ENCODE peak calls at places on chromosomes 3 and 15, in ten cellular contexts. M is right cardiac atrium; G is CD4-positive, alpha-beta T cell; I is neuronal stem cell; K is PC-3; Z is hepatocyte; T is CD4-positive, CD25-positive, alpha-beta regulatory T cell; D is CD8-positive, alpha-beta T cell; Y is effector memory CD4-positive, alpha-beta T cell; P is mucosa of descending colon. S is an unnamed sample. For H3K9me3, the result is how much of the 10 kb centered on the place peaks cover.

GRCh38 chr3:23112491-23112890 is 90.6 kb upstream of the UBE2E2 start:
- DNase-seq in M (peak), I (no peak), G (no peak), T (no peak), Y (no peak), P (peak), Z (no peak), D (no peak), K (peak), S (no peak)

GRCh38 chr15:48645558-48646330 is at the start of gene FBN1:
- DNase-seq in M (peak), T (peak), G (no peak), I (peak), K (peak), D (no peak), P (peak), Z (peak), Y (no peak), S (no peak)

GRCh38 chr15:73752817-73753214 is 335 bp downstream of the INSYN1 start:
- DNase-seq in D (no peak), P (no peak), K (no peak), G (no peak), I (no peak), T (no peak), M (peak), Y (no peak), Z (peak), S (no peak)

GRCh38 chr3:46701211-46701939 is at the start of gene TMIE:
- DNase-seq in Y (no peak), P (no peak), M (no peak), Z (no peak), G (no peak), D (no peak), T (no peak), I (no peak), K (no peak), S (no peak)

GRCh38 chr15:88835119-88835518 is 31.9 kb downstream of the ACAN start:
- DNase-seq in K (no peak), G (no peak), D (no peak), Y (no peak), M (no peak), Z (no peak), T (no peak), I (no peak), P (no peak), S (no peak)

GRCh38 chr3:79564192-79564591 is 203.6 kb downstream of the ROBO1 start:
- DNase-seq in P (no peak), I (no peak), M (no peak), T (no peak), D (no peak), G (no peak), K (no peak), Z (no peak), Y (no peak), S (no peak)

GRCh38 chr3:69092030-69092513 is 7.3 kb downstream of the ARL6IP5 start:
- DNase-seq in G (no peak), K (no peak), T (peak), Y (no peak), I (no peak), P (no peak), Z (no peak), D (no peak), M (no peak), S (no peak)

GRCh38 chr3:103210583-103210982 is 775.8 kb downstream of the ZPLD1 start:
- DNase-seq in K (no peak), P (no peak), I (no peak), Z (no peak), Y (no peak), T (no peak), G (no peak), D (no peak), M (no peak), S (no peak)

GRCh38 chr15:99466701-99467337 is 99.0 kb upstream of the MEF2A start:
- DNase-seq in P (no peak), T (no peak), M (peak), Y (no peak), I (no peak), D (no peak), K (no peak), Z (no peak), G (no peak), S (no peak)

GRCh38 chr3:172415323-172415722 is 32.9 kb downstream of the GHSR start:
- DNase-seq in D (no peak), P (no peak), Z (no peak), T (no peak), G (no peak), M (no peak), K (no peak), Y (no peak), I (no peak), S (no peak)

GRCh38 chr3:74883690-74884089 is 269.2 kb upstream of the CNTN3 start:
- DNase-seq in D (no peak), M (no peak), P (no peak), Z (peak), G (no peak), Y (no peak), T (no peak), K (no peak), I (no peak), S (no peak)

GRCh38 chr3:132343018-132343612 is 25.9 kb downstream of the ACP3 start:
- DNase-seq in K (peak), M (no peak), T (peak), Y (no peak), Z (peak), I (peak), D (no peak), G (no peak), P (no peak), S (no peak)

GRCh38 chr15:96123630-96124187 is 206.8 kb upstream of the NR2F2 start:
- DNase-seq in G (no peak), Z (peak), K (no peak), T (no peak), Y (no peak), P (no peak), D (no peak), M (no peak), I (no peak), S (no peak)

GRCh38 chr3:178260887-178261286 is 275.3 kb upstream of the KCNMB2 start:
- DNase-seq in T (no peak), D (no peak), M (no peak), I (no peak), G (no peak), Z (peak), K (no peak), P (no peak), Y (no peak), S (no peak)

GRCh38 chr3:128787256-128788253 is 61.6 kb downstream of the RAB7A start:
- DNase-seq in M (no peak), Y (no peak), Z (no peak), P (no peak), G (no peak), K (peak), I (no peak), D (no peak), T (peak), S (peak)

GRCh38 chr15:101664303-101664913 is 12.2 kb upstream of the TM2D3 start:
- DNase-seq in Y (no peak), I (no peak), G (no peak), D (no peak), Z (no peak), T (no peak), P (no peak), M (no peak), K (peak), S (no peak)

GRCh38 chr15:91696981-91697380 is 156.5 kb upstream of the SLCO3A1 start:
- DNase-seq in M (no peak), I (no peak), T (no peak), Y (no peak), Z (no peak), P (no peak), D (no peak), G (no peak), K (no peak), S (no peak)

GRCh38 chr3:196563721-196564225 is 4.6 kb downstream of the WDR53 start:
- DNase-seq in D (no peak), M (no peak), Y (peak), I (no peak), G (no peak), Z (no peak), K (peak), P (no peak), T (peak), S (peak)

GRCh38 chr15:84714372-84714771 is 1.6 kb downstream of the SEC11A start:
- DNase-seq in I (no peak), M (no peak), Z (no peak), P (no peak), Y (no peak), G (no peak), T (no peak), K (no peak), D (no peak), S (no peak)

GRCh38 chr3:17546500-17546899 is 195.9 kb downstream of the TBC1D5 start:
- DNase-seq in G (no peak), D (no peak), T (no peak), I (no peak), P (no peak), K (no peak), Z (no peak), M (peak), Y (no peak), S (no peak)

GRCh38 chr15:76032046-76032445 is 19.8 kb upstream of the NRG4 start:
- DNase-seq in G (no peak), Y (no peak), D (no peak), T (no peak), I (no peak), P (no peak), K (no peak), M (no peak), Z (no peak), S (no peak)

GRCh38 chr3:125679258-125679657 is 84.0 kb upstream of the OSBPL11 start:
- DNase-seq in P (no peak), T (no peak), D (no peak), G (no peak), K (no peak), Z (no peak), I (no peak), Y (no peak), M (no peak), S (no peak)

GRCh38 chr3:72432271-72432670 is 416.0 kb downstream of the SHQ1 start:
- DNase-seq in K (no peak), P (no peak), M (no peak), Y (no peak), D (no peak), T (no peak), I (no peak), G (no peak), Z (no peak), S (no peak)

GRCh38 chr3:129927072-129927471 is 33.6 kb upstream of the TMCC1 start:
- DNase-seq in Y (no peak), T (no peak), Z (no peak), D (no peak), M (no peak), K (no peak), G (no peak), I (no peak), P (no peak), S (no peak)

GRCh38 chr15:61034793-61035710 is 194.1 kb downstream of the RORA start:
- DNase-seq in P (no peak), D (no peak), G (no peak), I (no peak), M (no peak), Z (no peak), Y (no peak), K (no peak), T (no peak), S (no peak)

GRCh38 chr3:134039161-134039862 is 9.6 kb upstream of the SLCO2A1 start:
- DNase-seq in I (no peak), P (peak), D (no peak), K (peak), Y (no peak), T (no peak), Z (peak), M (no peak), G (no peak), S (no peak)

GRCh38 chr3:134048278-134048996 is 18.7 kb upstream of the SLCO2A1 start:
- DNase-seq in Z (no peak), K (no peak), I (no peak), G (no peak), Y (no peak), D (no peak), T (no peak), M (no peak), P (no peak), S (no peak)

GRCh38 chr3:134040066-134040465 is 10.3 kb upstream of the SLCO2A1 start:
- DNase-seq in Z (no peak), G (no peak), T (no peak), M (no peak), P (no peak), Y (no peak), I (no peak), D (no peak), K (no peak), S (no peak)

GRCh38 chr3:134049676-134050075 is 20.0 kb upstream of the SLCO2A1 start:
- DNase-seq in K (no peak), I (no peak), D (no peak), Z (no peak), M (no peak), Y (no peak), G (no peak), P (no peak), T (no peak), S (no peak)

GRCh38 chr3:134044459-134044858 is 14.7 kb upstream of the SLCO2A1 start:
- DNase-seq in G (no peak), Y (no peak), T (no peak), K (no peak), P (no peak), D (no peak), M (no peak), Z (no peak), I (no peak), S (no peak)
- H3K9me3 ChIP-seq in G (under half), Y (under half), T (under half), K (under half), P (under half), D (under half), M (under half), Z (under half), I (under half), S (under half)

GRCh38 chr3:53320697-53321096 is 26.6 kb downstream of the DCP1A start:
- DNase-seq in Y (no peak), M (no peak), P (no peak), K (peak), G (no peak), I (no peak), T (no peak), Z (no peak), D (no peak), S (no peak)
- H3K9me3 ChIP-seq in Y (under half), M (under half), P (under half), K (under half), G (under half), I (under half), T (under half), Z (under half), D (under half), S (under half)

DNA sequence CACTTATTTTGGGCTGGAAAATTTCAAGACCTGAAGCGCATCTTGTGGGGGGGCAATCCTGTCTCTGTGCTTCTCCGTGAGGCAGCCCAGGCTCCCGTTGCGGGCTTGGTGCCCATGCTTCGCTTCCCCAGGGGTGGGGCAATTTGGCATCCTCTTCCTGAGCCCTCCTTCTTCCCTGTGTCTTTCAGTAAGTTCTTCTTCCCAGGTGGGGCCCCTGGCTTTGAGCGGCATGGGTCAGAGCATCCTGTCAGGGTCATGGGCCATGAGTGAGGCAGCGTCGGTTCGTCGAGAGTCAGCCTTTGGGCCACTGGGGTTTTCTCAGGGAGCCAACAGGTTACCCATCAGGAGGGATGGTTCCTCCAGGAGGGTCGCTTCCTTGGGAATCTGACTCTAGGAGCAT is 200.7 kb downstream of the UBE3A start:
- DNase-seq in D (no peak), T (no peak), I (no peak), Y (no peak), K (no peak), G (no peak), Z (no peak), M (peak), P (no peak), S (no peak)
- H3K9me3 ChIP-seq in D (under half), T (half or more), I (under half), Y (under half), K (under half), G (under half), Z (under half), M (under half), P (half or more), S (under half)

GRCh38 chr3:112845772-112846171 is 892 bp downstream of the CD200R1L start:
- DNase-seq in P (no peak), T (no peak), G (no peak), I (no peak), D (no peak), Y (no peak), Z (no peak), M (no peak), K (no peak), S (no peak)
- H3K9me3 ChIP-seq in P (under half), T (under half), G (under half), I (under half), D (under half), Y (under half), Z (under half), M (under half), K (under half), S (under half)

GRCh38 chr15:27774638-27775037 is 324.5 kb downstream of the OCA2 start:
- DNase-seq in P (no peak), I (no peak), M (no peak), G (no peak), K (no peak), Z (no peak), D (no peak), T (no peak), Y (no peak), S (no peak)
- H3K9me3 ChIP-seq in P (half or more), I (under half), M (under half), G (under half), K (under half), Z (under half), D (under half), T (under half), Y (under half), S (under half)

GRCh38 chr15:23539892-23540291 is 25.6 kb upstream of the MKRN3 start:
- DNase-seq in K (no peak), G (no peak), I (no peak), Y (no peak), Z (no peak), D (no peak), P (no peak), M (no peak), T (no peak), S (no peak)

GRCh38 chr15:23536659-23537058 is 28.8 kb upstream of the MKRN3 start:
- DNase-seq in I (no peak), K (no peak), Z (no peak), M (no peak), P (no peak), D (no peak), Y (no peak), T (no peak), G (no peak), S (no peak)

GRCh38 chr15:23538657-23539056 is 26.8 kb upstream of the MKRN3 start:
- DNase-seq in Z (no peak), I (peak), T (no peak), G (no peak), Y (no peak), M (no peak), K (no peak), D (no peak), P (no peak), S (no peak)
- H3K9me3 ChIP-seq in Z (under half), I (under half), T (under half), G (under half), Y (under half), M (under half), K (under half), D (under half), P (under half), S (under half)

GRCh38 chr3:140630866-140631265 is 47.0 kb upstream of the TRIM42 start:
- DNase-seq in Z (no peak), I (no peak), D (no peak), G (no peak), Y (no peak), K (no peak), M (no peak), T (no peak), P (no peak), S (no peak)

GRCh38 chr3:140629351-140630137 is 48.3 kb upstream of the TRIM42 start:
- DNase-seq in Y (no peak), G (no peak), Z (peak), T (no peak), I (no peak), M (no peak), P (no peak), D (no peak), K (peak), S (no peak)

GRCh38 chr3:140628606-140629005 is 49.3 kb upstream of the TRIM42 start:
- DNase-seq in I (no peak), D (no peak), T (no peak), G (no peak), K (no peak), Z (no peak), Y (no peak), M (no peak), P (no peak), S (no peak)

GRCh38 chr3:140627756-140628155 is 50.1 kb upstream of the TRIM42 start:
- DNase-seq in T (no peak), K (no peak), I (no peak), Z (no peak), P (no peak), D (no peak), Y (no peak), G (no peak), M (no peak), S (no peak)

GRCh38 chr3:140630366-140630765 is 47.5 kb upstream of the TRIM42 start:
- DNase-seq in K (peak), T (no peak), Y (no peak), G (no peak), D (no peak), P (no peak), Z (no peak), M (no peak), I (no peak), S (no peak)
- H3K9me3 ChIP-seq in K (under half), T (under half), Y (under half), G (under half), D (under half), P (under half), Z (under half), M (under half), I (under half), S (under half)

DNA sequence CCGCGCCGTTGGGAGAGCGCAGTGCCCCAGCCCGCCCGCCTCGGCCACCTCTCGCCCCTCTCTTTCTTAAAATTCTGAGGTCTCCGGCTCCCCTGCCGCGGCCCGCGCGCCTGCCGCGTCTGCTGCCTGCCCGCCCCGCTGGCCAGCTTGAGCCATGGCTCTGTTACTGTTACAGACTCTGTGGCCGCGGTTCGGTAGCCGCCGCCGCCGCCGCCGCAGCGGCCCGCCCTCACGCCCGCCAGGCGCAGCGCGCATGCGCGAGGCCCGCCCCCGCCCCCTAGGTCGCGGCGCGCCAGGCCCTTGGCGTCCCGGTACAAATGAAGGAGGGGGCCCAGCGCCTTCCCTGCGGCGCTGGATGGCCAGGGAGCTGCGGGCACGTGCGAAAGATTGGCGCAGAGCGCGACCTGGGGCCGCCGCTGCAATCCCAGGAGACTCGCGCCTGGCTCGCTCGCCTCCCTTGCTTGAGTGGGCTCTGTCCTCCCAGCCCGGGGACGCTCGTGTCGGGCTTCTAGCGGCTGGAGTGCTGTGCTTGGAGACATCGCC is at the start of gene ONECUT1:
- DNase-seq in D (no peak), K (peak), T (peak), Z (peak), I (peak), P (peak), M (peak), G (no peak), Y (peak), S (peak)
- H3K9me3 ChIP-seq in D (under half), K (under half), T (under half), Z (under half), I (under half), P (under half), M (under half), G (under half), Y (under half), S (under half)

DNA sequence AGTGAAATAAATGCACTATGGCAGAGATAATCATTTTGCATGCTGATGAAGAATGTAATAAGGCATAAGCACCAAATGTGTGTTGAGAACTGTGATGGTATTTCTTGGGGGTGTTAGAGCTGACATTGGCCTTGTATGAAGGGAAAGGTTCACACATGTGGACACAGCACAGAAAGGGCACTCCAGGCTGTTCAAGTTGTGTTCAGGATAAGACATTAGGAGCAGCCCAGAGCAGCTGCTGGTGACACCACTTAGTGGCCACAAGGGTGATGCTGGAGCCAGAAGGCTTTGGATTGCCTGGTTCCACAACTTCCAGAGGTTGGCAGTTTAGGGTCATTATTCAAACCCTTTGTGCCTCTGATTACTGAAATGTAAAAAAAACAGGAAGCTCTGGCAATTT is 155.4 kb downstream of the GOLGA6L6 start:
- DNase-seq in T (no peak), Z (no peak), I (no peak), D (no peak), M (no peak), K (no peak), P (no peak), Y (no peak), G (no peak), S (no peak)
- H3K9me3 ChIP-seq in T (under half), Z (under half), I (under half), D (under half), M (under half), K (under half), P (half or more), Y (under half), G (under half), S (under half)

GRCh38 chr3:1587426-1587825 is 494.6 kb downstream of the CNTN6 start:
- DNase-seq in D (no peak), G (no peak), T (no peak), I (no peak), K (no peak), M (no peak), Y (no peak), P (no peak), Z (no peak), S (no peak)
- H3K9me3 ChIP-seq in D (under half), G (under half), T (under half), I (under half), K (under half), M (under half), Y (under half), P (under half), Z (under half), S (under half)